ENCODE peak calls at places on chromosome 21, in eight cellular contexts. Y is ascending aorta; X is SK-N-SH; B is naive thymus-derived CD4-positive, alpha-beta T cell; O is fibroblast of pulmonary artery; H is AG10803; E is cardiac fibroblast; W is dorsolateral prefrontal cortex. P is an unnamed sample.
A peak's percentile ranks its signal among the peaks of the same experiment; 100 is the strongest.

GRCh38 chr21:37032877-37033471 is 26.5 kb downstream of the RIPPLY3 start:
- DNase-seq in B (no peak), X (no peak), H (peak; percentile 51), O (peak; percentile 53), W (no peak), E (peak; percentile 75), Y (no peak), P (peak; percentile 34)

GRCh38 chr21:36820176-36821031 is 121.5 kb downstream of the SIM2 start:
- DNase-seq in O (peak; percentile 15), X (no peak), B (no peak), H (no peak), Y (no peak), E (no peak), W (no peak), P (no peak)

GRCh38 chr21:33268736-33269441 is 2.7 kb downstream of the IL10RB start:
- DNase-seq in H (no peak), Y (no peak), B (no peak), W (no peak), O (no peak), X (no peak), E (no peak), P (no peak)

GRCh38 chr21:39111928-39112327 is 71.3 kb downstream of the PSMG1 start:
- DNase-seq in O (peak; percentile 57), Y (peak; percentile 60), H (peak; percentile 57), W (no peak), X (no peak), B (no peak), E (peak; percentile 41), P (no peak)

GRCh38 chr21:42674351-42674940 is 21.0 kb downstream of the PDE9A start:
- DNase-seq in E (peak; percentile 15), Y (no peak), B (no peak), W (no peak), O (peak; percentile 21), H (no peak), X (peak; percentile 76), P (no peak)

GRCh38 chr21:41622201-41622600 is 114.2 kb upstream of the TMPRSS2 start:
- DNase-seq in E (no peak), B (no peak), Y (no peak), W (no peak), O (no peak), H (no peak), X (no peak), P (no peak)

GRCh38 chr21:38794978-38795377 is 10.8 kb upstream of the ETS2 start:
- DNase-seq in Y (peak; percentile 25), H (no peak), W (no peak), B (no peak), X (no peak), E (no peak), O (no peak), P (no peak)

GRCh38 chr21:42513151-42513984 is at the start of gene SLC37A1:
- DNase-seq in E (peak; percentile 18), O (no peak), H (no peak), B (no peak), X (peak; percentile 75), Y (peak; percentile 73), W (no peak), P (no peak)

GRCh38 chr21:33042812-33043211 is 17.1 kb downstream of the OLIG2 start:
- DNase-seq in X (no peak), E (peak; percentile 95), Y (no peak), O (peak; percentile 90), B (no peak), H (peak; percentile 76), W (no peak), P (peak; percentile 1)

GRCh38 chr21:45076245-45076661 is 1.9 kb downstream of the ADARB1 start:
- DNase-seq in W (no peak), H (peak; percentile 40), B (no peak), X (no peak), E (peak; percentile 45), Y (peak; percentile 57), O (peak; percentile 13), P (no peak)

GRCh38 chr21:38989745-38990423 is 184.2 kb downstream of the ETS2 start:
- DNase-seq in H (peak; percentile 77), E (peak; percentile 79), O (peak; percentile 89), Y (no peak), B (no peak), W (no peak), X (peak; percentile 77), P (peak; percentile 55)

GRCh38 chr21:43362306-43362927 is 64.5 kb downstream of the SIK1 start:
- DNase-seq in H (peak; percentile 80), W (peak; percentile 35), B (peak; percentile 96), E (peak; percentile 70), X (peak; percentile 91), Y (peak; percentile 78), O (peak; percentile 69), P (no peak)

GRCh38 chr21:38295997-38296764 is 39.4 kb downstream of the KCNJ15 start:
- DNase-seq in H (peak; percentile 43), E (peak; percentile 43), Y (no peak), B (no peak), X (no peak), O (peak; percentile 60), W (no peak), P (no peak)

GRCh38 chr21:42848932-42849758 is 30.2 kb downstream of the WDR4 start:
- DNase-seq in W (no peak), B (no peak), Y (no peak), H (no peak), X (no peak), O (no peak), E (no peak), P (no peak)

GRCh38 chr21:44513389-44514217 is 26.4 kb downstream of the KRTAP10-1 start:
- DNase-seq in E (no peak), B (no peak), W (no peak), X (no peak), Y (no peak), O (no peak), H (no peak), P (no peak)

GRCh38 chr21:33760641-33761103 is 118.4 kb downstream of the ITSN1 start:
- DNase-seq in X (no peak), H (peak; percentile 94), E (peak; percentile 65), O (peak; percentile 42), Y (no peak), W (no peak), B (no peak), P (peak; percentile 57)

GRCh38 chr21:37552496-37553399 is 186.2 kb downstream of the DYRK1A start:
- DNase-seq in B (no peak), W (no peak), O (no peak), H (no peak), E (no peak), Y (peak; percentile 8), X (no peak), P (no peak)

GRCh38 chr21:45085700-45086099 is 11.3 kb downstream of the ADARB1 start:
- DNase-seq in H (no peak), O (no peak), W (no peak), X (no peak), Y (no peak), E (no peak), B (no peak), P (no peak)

GRCh38 chr21:25313891-25314646 is 293.2 kb downstream of the MRPL39 start:
- DNase-seq in O (peak; percentile 67), X (peak; percentile 23), B (no peak), W (no peak), H (peak; percentile 50), Y (no peak), E (peak; percentile 62), P (no peak)

GRCh38 chr21:38787461-38788274 is 18.1 kb upstream of the ETS2 start:
- DNase-seq in X (no peak), Y (peak; percentile 58), B (no peak), H (peak; percentile 31), O (peak; percentile 62), E (peak; percentile 90), W (no peak), P (no peak)

GRCh38 chr21:17688912-17689874 is 76.5 kb upstream of the BTG3 start:
- DNase-seq in B (peak; percentile 20), W (peak; percentile 23), H (no peak), Y (no peak), X (no peak), E (no peak), O (peak; percentile 88), P (no peak)

GRCh38 chr21:38321568-38321967 is 64.8 kb downstream of the KCNJ15 start:
- DNase-seq in E (no peak), H (peak; percentile 93), W (no peak), B (no peak), O (no peak), X (no peak), Y (no peak), P (no peak)

GRCh38 chr21:39390212-39390765 is 41.4 kb upstream of the HMGN1 start:
- DNase-seq in W (no peak), H (no peak), Y (no peak), E (no peak), B (no peak), X (no peak), O (no peak), P (no peak)

GRCh38 chr21:39453571-39454179 is 1.9 kb downstream of the SH3BGR start:
- DNase-seq in X (no peak), E (no peak), B (no peak), H (no peak), O (no peak), Y (no peak), W (no peak), P (no peak)

GRCh38 chr21:15638856-15639549 is 90.8 kb upstream of the USP25 start:
- DNase-seq in X (no peak), O (peak; percentile 56), E (peak; percentile 37), B (no peak), W (no peak), H (no peak), Y (no peak), P (no peak)
- H3K4me3 ChIP-seq in X (no peak overlapping the region), O (no peak overlapping the region), E (no peak overlapping the region), B (no peak overlapping the region), W (no peak overlapping the region), H (no peak overlapping the region), Y (no peak overlapping the region), P (no peak overlapping the region)

DNA sequence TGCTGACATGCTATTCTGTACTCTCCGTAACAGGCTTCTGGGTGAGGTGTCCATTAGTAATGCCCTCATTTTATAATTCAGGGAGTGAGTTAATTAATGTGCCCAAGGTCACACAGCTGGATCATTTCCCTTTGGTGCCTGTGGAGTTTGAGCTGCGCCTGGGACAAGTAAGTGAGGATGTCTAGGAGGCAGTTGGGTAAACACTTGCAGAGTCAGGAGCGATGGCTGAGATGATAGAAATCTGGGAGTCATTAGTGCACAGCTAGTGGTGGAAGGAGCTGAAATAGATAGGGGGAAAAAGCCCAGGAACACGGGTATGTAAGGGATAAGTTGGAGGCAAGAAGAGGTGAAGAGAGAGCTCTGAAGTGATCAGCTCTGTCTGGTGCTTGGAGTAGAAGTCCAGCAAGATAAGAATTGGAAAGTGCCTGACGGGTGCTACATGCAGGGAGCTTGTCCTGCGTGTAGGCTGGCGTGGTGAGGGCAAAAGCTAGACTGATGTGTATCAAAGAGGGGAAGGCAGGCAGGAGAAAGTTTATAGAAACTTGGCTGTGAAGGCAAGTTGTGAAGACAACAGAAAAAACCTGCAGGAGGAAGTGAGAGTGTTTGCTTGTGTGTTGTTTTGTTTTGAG is 1.7 kb upstream of the SCAF4 start:
- DNase-seq in H (peak; percentile 21), B (no peak), X (peak; percentile 33), O (no peak), E (no peak), Y (no peak), W (no peak), P (no peak)
- H3K4me3 ChIP-seq in H (no peak overlapping the region), B (no peak overlapping the region), X (no peak overlapping the region), O (no peak overlapping the region), E (no peak overlapping the region), Y (no peak overlapping the region), W (no peak overlapping the region), P (no peak overlapping the region)

GRCh38 chr21:15300131-15300530 is 235.3 kb upstream of the NRIP1 start:
- DNase-seq in X (no peak), E (no peak), B (no peak), H (no peak), W (no peak), O (no peak), Y (no peak), P (no peak)
- H3K4me3 ChIP-seq in X (no peak overlapping the region), E (no peak overlapping the region), B (no peak overlapping the region), H (no peak overlapping the region), W (no peak overlapping the region), O (no peak overlapping the region), Y (no peak overlapping the region), P (no peak overlapping the region)

GRCh38 chr21:20997633-20998455 is at the start of gene NCAM2:
- DNase-seq in H (peak; percentile 87), Y (peak; percentile 73), W (peak; percentile 74), O (peak; percentile 81), E (peak; percentile 69), B (peak; percentile 52), X (peak; percentile 93), P (no peak)
- H3K4me3 ChIP-seq in H (peak within 1 kb of the TSS; percentile 66), Y (peak within 1 kb of the TSS; percentile 75), W (peak within 1 kb of the TSS; percentile 78), O (peak within 1 kb of the TSS; percentile 77), E (peak within 1 kb of the TSS; percentile 57), B (peak within 1 kb of the TSS; percentile 43), X (peak within 1 kb of the TSS; percentile 79), P (peak within 1 kb of the TSS; percentile 31)

P was measured in AG09309.